ENCODE peak calls at places on chromosomes 13 and 19, in eight cellular contexts. One of them, this sample, is unnamed.

GRCh38 chr19:3073159-3073563 is 10.9 kb upstream of the TLE5 start:
- DNase-seq in CD8-positive, alpha-beta T cell: no peak
- DNase-seq in mammary epithelial cell: peak
- DNase-seq in effector memory CD4-positive, alpha-beta T cell: no peak
- DNase-seq in suprapubic skin: no peak
- DNase-seq in thoracic aorta: no peak
- DNase-seq in psoas muscle: no peak
- DNase-seq in heart right ventricle: no peak
- DNase-seq in this sample: no peak

GRCh38 chr13:42847891-42848663 is 66.7 kb downstream of the FAM216B start:
- DNase-seq in CD8-positive, alpha-beta T cell: no peak
- DNase-seq in mammary epithelial cell: no peak
- DNase-seq in effector memory CD4-positive, alpha-beta T cell: no peak
- DNase-seq in suprapubic skin: no peak
- DNase-seq in thoracic aorta: no peak
- DNase-seq in psoas muscle: no peak
- DNase-seq in heart right ventricle: no peak
- DNase-seq in this sample: no peak

GRCh38 chr19:51706296-51706695 is 13.2 kb downstream of the SPACA6 start:
- DNase-seq in CD8-positive, alpha-beta T cell: no peak
- DNase-seq in mammary epithelial cell: no peak
- DNase-seq in effector memory CD4-positive, alpha-beta T cell: no peak
- DNase-seq in suprapubic skin: no peak
- DNase-seq in thoracic aorta: no peak
- DNase-seq in psoas muscle: no peak
- DNase-seq in heart right ventricle: no peak
- DNase-seq in this sample: no peak

GRCh38 chr13:29940715-29941114 is 90.3 kb upstream of the UBL3 start:
- DNase-seq in CD8-positive, alpha-beta T cell: no peak
- DNase-seq in mammary epithelial cell: no peak
- DNase-seq in effector memory CD4-positive, alpha-beta T cell: no peak
- DNase-seq in suprapubic skin: no peak
- DNase-seq in thoracic aorta: no peak
- DNase-seq in psoas muscle: no peak
- DNase-seq in heart right ventricle: no peak
- DNase-seq in this sample: no peak

GRCh38 chr19:2332341-2333026 is 4.0 kb downstream of the SPPL2B start:
- DNase-seq in CD8-positive, alpha-beta T cell: peak
- DNase-seq in mammary epithelial cell: no peak
- DNase-seq in effector memory CD4-positive, alpha-beta T cell: no peak
- DNase-seq in suprapubic skin: no peak
- DNase-seq in thoracic aorta: no peak
- DNase-seq in psoas muscle: no peak
- DNase-seq in heart right ventricle: no peak
- DNase-seq in this sample: no peak

GRCh38 chr19:12720851-12721655 is 2.7 kb downstream of the TNPO2 start:
- DNase-seq in CD8-positive, alpha-beta T cell: peak
- DNase-seq in mammary epithelial cell: peak
- DNase-seq in effector memory CD4-positive, alpha-beta T cell: no peak
- DNase-seq in suprapubic skin: no peak
- DNase-seq in thoracic aorta: no peak
- DNase-seq in psoas muscle: peak
- DNase-seq in heart right ventricle: no peak
- DNase-seq in this sample: peak

GRCh38 chr13:79481685-79482052 is 714 bp downstream of the NDFIP2 start:
- DNase-seq in CD8-positive, alpha-beta T cell: peak
- DNase-seq in mammary epithelial cell: peak
- DNase-seq in effector memory CD4-positive, alpha-beta T cell: peak
- DNase-seq in suprapubic skin: no peak
- DNase-seq in thoracic aorta: no peak
- DNase-seq in psoas muscle: no peak
- DNase-seq in heart right ventricle: no peak
- DNase-seq in this sample: no peak

GRCh38 chr19:38877781-38878574 is at the start of gene RINL:
- DNase-seq in CD8-positive, alpha-beta T cell: peak
- DNase-seq in mammary epithelial cell: no peak
- DNase-seq in effector memory CD4-positive, alpha-beta T cell: peak
- DNase-seq in suprapubic skin: no peak
- DNase-seq in thoracic aorta: no peak
- DNase-seq in psoas muscle: no peak
- DNase-seq in heart right ventricle: no peak
- DNase-seq in this sample: no peak

GRCh38 chr13:25225970-25226369 is 53.9 kb upstream of the AMER2 start:
- DNase-seq in CD8-positive, alpha-beta T cell: no peak
- DNase-seq in mammary epithelial cell: no peak
- DNase-seq in effector memory CD4-positive, alpha-beta T cell: no peak
- DNase-seq in suprapubic skin: no peak
- DNase-seq in thoracic aorta: no peak
- DNase-seq in psoas muscle: no peak
- DNase-seq in heart right ventricle: no peak
- DNase-seq in this sample: no peak

GRCh38 chr13:51945149-51945548 is 66.1 kb downstream of the ATP7B start:
- DNase-seq in CD8-positive, alpha-beta T cell: no peak
- DNase-seq in mammary epithelial cell: no peak
- DNase-seq in effector memory CD4-positive, alpha-beta T cell: no peak
- DNase-seq in suprapubic skin: peak
- DNase-seq in thoracic aorta: no peak
- DNase-seq in psoas muscle: no peak
- DNase-seq in heart right ventricle: no peak
- DNase-seq in this sample: no peak

GRCh38 chr13:97125051-97125809 is 96.9 kb upstream of the MBNL2 start:
- DNase-seq in CD8-positive, alpha-beta T cell: no peak
- DNase-seq in mammary epithelial cell: peak
- DNase-seq in effector memory CD4-positive, alpha-beta T cell: no peak
- DNase-seq in suprapubic skin: peak
- DNase-seq in thoracic aorta: no peak
- DNase-seq in psoas muscle: peak
- DNase-seq in heart right ventricle: no peak
- DNase-seq in this sample: no peak

GRCh38 chr19:12333162-12334159 is at the start of gene ZNF563:
- DNase-seq in CD8-positive, alpha-beta T cell: peak
- DNase-seq in mammary epithelial cell: peak
- DNase-seq in effector memory CD4-positive, alpha-beta T cell: peak
- DNase-seq in suprapubic skin: peak
- DNase-seq in thoracic aorta: peak
- DNase-seq in psoas muscle: peak
- DNase-seq in heart right ventricle: peak
- DNase-seq in this sample: peak

GRCh38 chr13:30142502-30143211 is 164.7 kb downstream of the KATNAL1 start:
- DNase-seq in CD8-positive, alpha-beta T cell: no peak
- DNase-seq in mammary epithelial cell: peak
- DNase-seq in effector memory CD4-positive, alpha-beta T cell: no peak
- DNase-seq in suprapubic skin: no peak
- DNase-seq in thoracic aorta: no peak
- DNase-seq in psoas muscle: peak
- DNase-seq in heart right ventricle: no peak
- DNase-seq in this sample: no peak

GRCh38 chr13:34959489-34959888 is 17.4 kb downstream of the NBEA start:
- DNase-seq in CD8-positive, alpha-beta T cell: no peak
- DNase-seq in mammary epithelial cell: no peak
- DNase-seq in effector memory CD4-positive, alpha-beta T cell: no peak
- DNase-seq in suprapubic skin: no peak
- DNase-seq in thoracic aorta: no peak
- DNase-seq in psoas muscle: no peak
- DNase-seq in heart right ventricle: no peak
- DNase-seq in this sample: no peak

GRCh38 chr13:47858042-47858677 is 142.9 kb downstream of the SUCLA2 start:
- DNase-seq in CD8-positive, alpha-beta T cell: no peak
- DNase-seq in mammary epithelial cell: no peak
- DNase-seq in effector memory CD4-positive, alpha-beta T cell: no peak
- DNase-seq in suprapubic skin: no peak
- DNase-seq in thoracic aorta: no peak
- DNase-seq in psoas muscle: no peak
- DNase-seq in heart right ventricle: no peak
- DNase-seq in this sample: no peak

GRCh38 chr13:73849292-73849691 is 284.9 kb downstream of the KLF12 start:
- DNase-seq in CD8-positive, alpha-beta T cell: peak
- DNase-seq in mammary epithelial cell: no peak
- DNase-seq in effector memory CD4-positive, alpha-beta T cell: no peak
- DNase-seq in suprapubic skin: no peak
- DNase-seq in thoracic aorta: no peak
- DNase-seq in psoas muscle: no peak
- DNase-seq in heart right ventricle: no peak
- DNase-seq in this sample: no peak

GRCh38 chr19:46349311-46349993 is 2.6 kb downstream of the PPP5C start:
- DNase-seq in CD8-positive, alpha-beta T cell: no peak
- DNase-seq in mammary epithelial cell: no peak
- DNase-seq in effector memory CD4-positive, alpha-beta T cell: no peak
- DNase-seq in suprapubic skin: no peak
- DNase-seq in thoracic aorta: no peak
- DNase-seq in psoas muscle: no peak
- DNase-seq in heart right ventricle: no peak
- DNase-seq in this sample: no peak

GRCh38 chr13:52695856-52696255 is 43.2 kb downstream of the SUGT1 start:
- DNase-seq in CD8-positive, alpha-beta T cell: no peak
- DNase-seq in mammary epithelial cell: peak
- DNase-seq in effector memory CD4-positive, alpha-beta T cell: no peak
- DNase-seq in suprapubic skin: no peak
- DNase-seq in thoracic aorta: no peak
- DNase-seq in psoas muscle: no peak
- DNase-seq in heart right ventricle: no peak
- DNase-seq in this sample: no peak

GRCh38 chr19:28633223-28634030 is 579.5 kb downstream of the UQCRFS1 start:
- DNase-seq in CD8-positive, alpha-beta T cell: peak
- DNase-seq in mammary epithelial cell: peak
- DNase-seq in effector memory CD4-positive, alpha-beta T cell: no peak
- DNase-seq in suprapubic skin: no peak
- DNase-seq in thoracic aorta: no peak
- DNase-seq in psoas muscle: peak
- DNase-seq in heart right ventricle: no peak
- DNase-seq in this sample: no peak

GRCh38 chr13:40120781-40121180 is 465.3 kb downstream of the COG6 start:
- DNase-seq in CD8-positive, alpha-beta T cell: no peak
- DNase-seq in mammary epithelial cell: no peak
- DNase-seq in effector memory CD4-positive, alpha-beta T cell: no peak
- DNase-seq in suprapubic skin: no peak
- DNase-seq in thoracic aorta: no peak
- DNase-seq in psoas muscle: no peak
- DNase-seq in heart right ventricle: no peak
- DNase-seq in this sample: no peak

GRCh38 chr19:39563408-39563807 is 23.4 kb upstream of the EID2 start:
- DNase-seq in CD8-positive, alpha-beta T cell: no peak
- DNase-seq in mammary epithelial cell: peak
- DNase-seq in effector memory CD4-positive, alpha-beta T cell: no peak
- DNase-seq in suprapubic skin: no peak
- DNase-seq in thoracic aorta: no peak
- DNase-seq in psoas muscle: no peak
- DNase-seq in heart right ventricle: no peak
- DNase-seq in this sample: no peak

GRCh38 chr13:67095621-67096020 is 134.5 kb downstream of the PCDH9 start:
- DNase-seq in CD8-positive, alpha-beta T cell: no peak
- DNase-seq in mammary epithelial cell: peak
- DNase-seq in effector memory CD4-positive, alpha-beta T cell: no peak
- DNase-seq in suprapubic skin: no peak
- DNase-seq in thoracic aorta: no peak
- DNase-seq in psoas muscle: no peak
- DNase-seq in heart right ventricle: no peak
- DNase-seq in this sample: no peak

GRCh38 chr13:24683833-24684599 is 3.8 kb downstream of the ATP12A start:
- DNase-seq in CD8-positive, alpha-beta T cell: peak
- DNase-seq in mammary epithelial cell: peak
- DNase-seq in effector memory CD4-positive, alpha-beta T cell: peak
- DNase-seq in suprapubic skin: no peak
- DNase-seq in thoracic aorta: no peak
- DNase-seq in psoas muscle: peak
- DNase-seq in heart right ventricle: peak
- DNase-seq in this sample: no peak

GRCh38 chr19:42436006-42436405 is 6.7 kb downstream of the CXCL17 start:
- DNase-seq in CD8-positive, alpha-beta T cell: no peak
- DNase-seq in mammary epithelial cell: no peak
- DNase-seq in effector memory CD4-positive, alpha-beta T cell: no peak
- DNase-seq in suprapubic skin: no peak
- DNase-seq in thoracic aorta: no peak
- DNase-seq in psoas muscle: no peak
- DNase-seq in heart right ventricle: no peak
- DNase-seq in this sample: no peak
- H3K27ac ChIP-seq in CD8-positive, alpha-beta T cell: no peak
- H3K27ac ChIP-seq in mammary epithelial cell: no peak
- H3K27ac ChIP-seq in effector memory CD4-positive, alpha-beta T cell: no peak
- H3K27ac ChIP-seq in suprapubic skin: no peak
- H3K27ac ChIP-seq in thoracic aorta: no peak
- H3K27ac ChIP-seq in psoas muscle: no peak
- H3K27ac ChIP-seq in heart right ventricle: peak
- H3K27ac ChIP-seq in this sample: no peak

GRCh38 chr19:16588089-16588823 is 16.0 kb upstream of the SLC35E1 start:
- DNase-seq in CD8-positive, alpha-beta T cell: peak
- DNase-seq in mammary epithelial cell: peak
- DNase-seq in effector memory CD4-positive, alpha-beta T cell: peak
- DNase-seq in suprapubic skin: no peak
- DNase-seq in thoracic aorta: no peak
- DNase-seq in psoas muscle: no peak
- DNase-seq in heart right ventricle: no peak
- DNase-seq in this sample: peak
- H3K27ac ChIP-seq in CD8-positive, alpha-beta T cell: peak
- H3K27ac ChIP-seq in mammary epithelial cell: peak
- H3K27ac ChIP-seq in effector memory CD4-positive, alpha-beta T cell: peak
- H3K27ac ChIP-seq in suprapubic skin: peak
- H3K27ac ChIP-seq in thoracic aorta: peak
- H3K27ac ChIP-seq in psoas muscle: peak
- H3K27ac ChIP-seq in heart right ventricle: peak
- H3K27ac ChIP-seq in this sample: peak

GRCh38 chr13:100436099-100436498 is 152.5 kb downstream of the GGACT start:
- DNase-seq in CD8-positive, alpha-beta T cell: no peak
- DNase-seq in mammary epithelial cell: no peak
- DNase-seq in effector memory CD4-positive, alpha-beta T cell: no peak
- DNase-seq in suprapubic skin: no peak
- DNase-seq in thoracic aorta: no peak
- DNase-seq in psoas muscle: no peak
- DNase-seq in heart right ventricle: no peak
- DNase-seq in this sample: no peak

GRCh38 chr13:100438059-100438788 is 150.4 kb downstream of the GGACT start:
- DNase-seq in CD8-positive, alpha-beta T cell: no peak
- DNase-seq in mammary epithelial cell: no peak
- DNase-seq in effector memory CD4-positive, alpha-beta T cell: no peak
- DNase-seq in suprapubic skin: no peak
- DNase-seq in thoracic aorta: no peak
- DNase-seq in psoas muscle: no peak
- DNase-seq in heart right ventricle: no peak
- DNase-seq in this sample: no peak

GRCh38 chr13:100433475-100433874 is 155.1 kb downstream of the GGACT start:
- DNase-seq in CD8-positive, alpha-beta T cell: no peak
- DNase-seq in mammary epithelial cell: no peak
- DNase-seq in effector memory CD4-positive, alpha-beta T cell: no peak
- DNase-seq in suprapubic skin: no peak
- DNase-seq in thoracic aorta: no peak
- DNase-seq in psoas muscle: no peak
- DNase-seq in heart right ventricle: no peak
- DNase-seq in this sample: no peak

GRCh38 chr13:100432611-100433010 is 156.0 kb downstream of the GGACT start:
- DNase-seq in CD8-positive, alpha-beta T cell: no peak
- DNase-seq in mammary epithelial cell: no peak
- DNase-seq in effector memory CD4-positive, alpha-beta T cell: no peak
- DNase-seq in suprapubic skin: no peak
- DNase-seq in thoracic aorta: no peak
- DNase-seq in psoas muscle: no peak
- DNase-seq in heart right ventricle: no peak
- DNase-seq in this sample: no peak

GRCh38 chr13:100434010-100434763 is 154.4 kb downstream of the GGACT start:
- DNase-seq in CD8-positive, alpha-beta T cell: no peak
- DNase-seq in mammary epithelial cell: peak
- DNase-seq in effector memory CD4-positive, alpha-beta T cell: no peak
- DNase-seq in suprapubic skin: no peak
- DNase-seq in thoracic aorta: no peak
- DNase-seq in psoas muscle: no peak
- DNase-seq in heart right ventricle: no peak
- DNase-seq in this sample: no peak
- H3K27ac ChIP-seq in CD8-positive, alpha-beta T cell: no peak
- H3K27ac ChIP-seq in mammary epithelial cell: no peak
- H3K27ac ChIP-seq in effector memory CD4-positive, alpha-beta T cell: no peak
- H3K27ac ChIP-seq in suprapubic skin: no peak
- H3K27ac ChIP-seq in thoracic aorta: no peak
- H3K27ac ChIP-seq in psoas muscle: no peak
- H3K27ac ChIP-seq in heart right ventricle: no peak
- H3K27ac ChIP-seq in this sample: no peak

GRCh38 chr19:7916137-7916907 is 1.7 kb downstream of the TGFBR3L start:
- DNase-seq in CD8-positive, alpha-beta T cell: peak
- DNase-seq in mammary epithelial cell: no peak
- DNase-seq in effector memory CD4-positive, alpha-beta T cell: peak
- DNase-seq in suprapubic skin: no peak
- DNase-seq in thoracic aorta: no peak
- DNase-seq in psoas muscle: no peak
- DNase-seq in heart right ventricle: no peak
- DNase-seq in this sample: no peak
- H3K27ac ChIP-seq in CD8-positive, alpha-beta T cell: no peak
- H3K27ac ChIP-seq in mammary epithelial cell: no peak
- H3K27ac ChIP-seq in effector memory CD4-positive, alpha-beta T cell: no peak
- H3K27ac ChIP-seq in suprapubic skin: no peak
- H3K27ac ChIP-seq in thoracic aorta: no peak
- H3K27ac ChIP-seq in psoas muscle: peak
- H3K27ac ChIP-seq in heart right ventricle: no peak
- H3K27ac ChIP-seq in this sample: no peak

This sample was measured in caudate nucleus.